ENCODE peak calls at places on chromosomes 11 and 22, in six cellular contexts. P, E, N, M, H and R are unnamed samples. For H3K36me3, the result is how much of the 10 kb centered on the place peaks cover.

GRCh38 chr22:44702479-44703219 is 645 bp downstream of the PRR5 start:
- DNase-seq in P (peak), E (no peak), N (peak), M (peak), H (peak), R (peak)

GRCh38 chr11:33654594-33654993 is 46.0 kb downstream of the C11orf91 start:
- DNase-seq in P (no peak), E (peak), N (no peak), M (no peak), H (no peak), R (no peak)

GRCh38 chr22:29867260-29867659 is 15.7 kb upstream of the MTMR3 start:
- DNase-seq in P (no peak), E (no peak), N (no peak), M (peak), H (no peak), R (no peak)

GRCh38 chr22:17597217-17597616 is 31.3 kb downstream of the ATP6V1E1 start:
- DNase-seq in P (no peak), E (no peak), N (no peak), M (no peak), H (no peak), R (no peak)

GRCh38 chr11:43830928-43831440 is 49.6 kb upstream of the ALKBH3 start:
- DNase-seq in P (no peak), E (no peak), N (peak), M (peak), H (no peak), R (peak)

GRCh38 chr11:27720277-27720830 is 20.1 kb upstream of the BDNF start:
- DNase-seq in P (peak), E (no peak), N (no peak), M (peak), H (peak), R (no peak)

GRCh38 chr22:17872491-17872890 is 98.2 kb upstream of the BID start:
- DNase-seq in P (peak), E (no peak), N (peak), M (no peak), H (no peak), R (peak)

GRCh38 chr22:23389271-23390071 is 190.6 kb downstream of the IGLL1 start:
- DNase-seq in P (no peak), E (no peak), N (no peak), M (no peak), H (no peak), R (no peak)

GRCh38 chr22:40312050-40312449 is 34.2 kb upstream of the ADSL start:
- DNase-seq in P (no peak), E (no peak), N (no peak), M (no peak), H (no peak), R (no peak)

GRCh38 chr11:58390551-58391063 is 16.1 kb downstream of the OR5B3 start:
- DNase-seq in P (no peak), E (no peak), N (no peak), M (no peak), H (no peak), R (no peak)

GRCh38 chr11:121661796-121662508 is 209.2 kb upstream of the SORL1-AS1 start:
- DNase-seq in P (no peak), E (no peak), N (no peak), M (no peak), H (no peak), R (no peak)

GRCh38 chr11:72924568-72925190 is 110.5 kb downstream of the ATG16L2 start:
- DNase-seq in P (no peak), E (no peak), N (peak), M (no peak), H (no peak), R (peak)

GRCh38 chr11:94641167-94641761 is 74.1 kb downstream of the PIWIL4 start:
- DNase-seq in P (no peak), E (peak), N (no peak), M (no peak), H (no peak), R (no peak)

GRCh38 chr11:111871693-111872161 is 346 bp upstream of the ALG9 start:
- DNase-seq in P (no peak), E (no peak), N (no peak), M (no peak), H (no peak), R (peak)

GRCh38 chr22:23249506-23250423 is 69.5 kb downstream of the BCR start:
- DNase-seq in P (no peak), E (no peak), N (no peak), M (no peak), H (no peak), R (no peak)

GRCh38 chr11:72751293-72752087 is 718 bp downstream of the ARAP1 start:
- DNase-seq in P (peak), E (no peak), N (no peak), M (no peak), H (no peak), R (no peak)

GRCh38 chr11:23206736-23207336 is 346.6 kb upstream of the CCDC179 start:
- DNase-seq in P (no peak), E (no peak), N (no peak), M (no peak), H (no peak), R (no peak)

GRCh38 chr11:125929445-125930075 is 16.3 kb upstream of the VSIG10L2 start:
- DNase-seq in P (no peak), E (no peak), N (no peak), M (no peak), H (no peak), R (no peak)

GRCh38 chr11:69298778-69299461 is 5.0 kb downstream of the MYEOV start:
- DNase-seq in P (no peak), E (no peak), N (peak), M (peak), H (no peak), R (no peak)

GRCh38 chr11:95074806-95075563 is 8.3 kb downstream of the SRSF8 start:
- DNase-seq in P (no peak), E (peak), N (peak), M (no peak), H (peak), R (peak)

GRCh38 chr22:24187731-24188644 is 6.7 kb downstream of the SUSD2 start:
- DNase-seq in P (no peak), E (no peak), N (no peak), M (no peak), H (no peak), R (no peak)

GRCh38 chr11:93080146-93080759 is 110.8 kb downstream of the MTNR1B start:
- DNase-seq in P (no peak), E (no peak), N (no peak), M (no peak), H (no peak), R (no peak)

GRCh38 chr11:11985016-11985715 is 23.3 kb downstream of the DKK3 start:
- DNase-seq in P (no peak), E (no peak), N (peak), M (no peak), H (no peak), R (no peak)

GRCh38 chr22:31106001-31106571 is 1.3 kb downstream of the SELENOM start:
- DNase-seq in P (no peak), E (no peak), N (peak), M (no peak), H (no peak), R (no peak)

GRCh38 chr11:445765-446588 is 4.1 kb upstream of the PTDSS2 start:
- DNase-seq in P (peak), E (no peak), N (no peak), M (no peak), H (no peak), R (peak)

GRCh38 chr11:46413755-46414465 is 22.3 kb upstream of the CHRM4 start:
- DNase-seq in P (no peak), E (no peak), N (no peak), M (no peak), H (no peak), R (peak)
- H3K36me3 ChIP-seq in P (under half), E (under half), N (under half), M (under half), H (under half), R (under half)

DNA sequence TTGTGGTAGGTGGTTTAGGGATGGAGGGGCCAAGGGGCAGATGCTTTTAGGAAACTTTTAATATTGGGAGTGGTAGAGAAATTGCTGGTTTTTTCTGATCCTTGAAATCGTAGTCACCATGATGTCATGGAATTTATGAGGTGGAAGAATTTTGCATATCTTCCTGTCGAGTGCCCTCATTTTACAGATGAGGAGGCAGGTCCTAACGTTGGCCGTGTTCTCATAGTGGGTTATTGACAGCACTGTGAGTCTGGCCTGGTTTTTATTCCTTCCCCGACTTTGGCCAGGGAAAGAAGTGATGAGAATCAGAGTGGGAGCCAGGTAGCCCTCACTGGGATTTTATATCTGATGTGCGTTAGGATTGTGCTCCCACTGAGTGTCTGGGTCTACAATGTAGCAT is 8.8 kb upstream of the PACS1 start:
- DNase-seq in P (no peak), E (no peak), N (no peak), M (no peak), H (no peak), R (no peak)
- H3K36me3 ChIP-seq in P (under half), E (half or more), N (half or more), M (half or more), H (under half), R (half or more)

GRCh38 chr11:105899776-105900175 is 122.3 kb downstream of the MSANTD4 start:
- DNase-seq in P (no peak), E (no peak), N (no peak), M (no peak), H (no peak), R (no peak)
- H3K36me3 ChIP-seq in P (under half), E (under half), N (under half), M (under half), H (under half), R (under half)

GRCh38 chr22:19434829-19435580 is 2.7 kb downstream of the MRPL40 start:
- DNase-seq in P (no peak), E (no peak), N (no peak), M (no peak), H (no peak), R (no peak)
- H3K36me3 ChIP-seq in P (under half), E (under half), N (under half), M (half or more), H (under half), R (under half)

GRCh38 chr11:46759196-46759595 is 40.2 kb downstream of the F2 start:
- DNase-seq in P (no peak), E (no peak), N (no peak), M (no peak), H (no peak), R (no peak)

GRCh38 chr11:46760429-46761128 is 41.6 kb downstream of the F2 start:
- DNase-seq in P (no peak), E (no peak), N (no peak), M (no peak), H (no peak), R (no peak)

GRCh38 chr11:46761807-46762206 is 42.8 kb downstream of the F2 start:
- DNase-seq in P (no peak), E (no peak), N (no peak), M (no peak), H (no peak), R (no peak)

GRCh38 chr11:46766656-46767055 is 47.6 kb downstream of the F2 start:
- DNase-seq in P (no peak), E (no peak), N (no peak), M (no peak), H (no peak), R (no peak)

DNA sequence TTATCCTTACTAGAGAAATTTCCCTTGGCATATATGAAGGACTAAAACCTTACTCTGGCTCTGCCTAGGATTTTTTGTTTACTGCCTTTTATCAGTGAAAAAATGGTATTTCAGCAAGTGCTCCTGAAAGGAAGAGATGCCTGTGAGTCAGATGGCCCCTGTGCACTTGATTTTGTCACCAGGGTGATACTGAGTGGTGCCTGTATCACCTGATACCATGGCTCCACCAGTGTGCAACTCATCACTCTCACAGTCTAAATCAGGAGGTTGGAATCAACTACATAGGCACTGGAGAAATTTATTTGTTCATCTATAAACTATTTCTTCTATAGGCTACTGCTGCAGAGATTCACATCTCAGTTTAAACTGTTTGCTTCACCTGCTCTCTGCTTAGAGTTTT is 43.2 kb downstream of the F2 start:
- DNase-seq in P (no peak), E (no peak), N (no peak), M (no peak), H (no peak), R (no peak)
- H3K36me3 ChIP-seq in P (under half), E (half or more), N (half or more), M (half or more), H (under half), R (under half)

DNA sequence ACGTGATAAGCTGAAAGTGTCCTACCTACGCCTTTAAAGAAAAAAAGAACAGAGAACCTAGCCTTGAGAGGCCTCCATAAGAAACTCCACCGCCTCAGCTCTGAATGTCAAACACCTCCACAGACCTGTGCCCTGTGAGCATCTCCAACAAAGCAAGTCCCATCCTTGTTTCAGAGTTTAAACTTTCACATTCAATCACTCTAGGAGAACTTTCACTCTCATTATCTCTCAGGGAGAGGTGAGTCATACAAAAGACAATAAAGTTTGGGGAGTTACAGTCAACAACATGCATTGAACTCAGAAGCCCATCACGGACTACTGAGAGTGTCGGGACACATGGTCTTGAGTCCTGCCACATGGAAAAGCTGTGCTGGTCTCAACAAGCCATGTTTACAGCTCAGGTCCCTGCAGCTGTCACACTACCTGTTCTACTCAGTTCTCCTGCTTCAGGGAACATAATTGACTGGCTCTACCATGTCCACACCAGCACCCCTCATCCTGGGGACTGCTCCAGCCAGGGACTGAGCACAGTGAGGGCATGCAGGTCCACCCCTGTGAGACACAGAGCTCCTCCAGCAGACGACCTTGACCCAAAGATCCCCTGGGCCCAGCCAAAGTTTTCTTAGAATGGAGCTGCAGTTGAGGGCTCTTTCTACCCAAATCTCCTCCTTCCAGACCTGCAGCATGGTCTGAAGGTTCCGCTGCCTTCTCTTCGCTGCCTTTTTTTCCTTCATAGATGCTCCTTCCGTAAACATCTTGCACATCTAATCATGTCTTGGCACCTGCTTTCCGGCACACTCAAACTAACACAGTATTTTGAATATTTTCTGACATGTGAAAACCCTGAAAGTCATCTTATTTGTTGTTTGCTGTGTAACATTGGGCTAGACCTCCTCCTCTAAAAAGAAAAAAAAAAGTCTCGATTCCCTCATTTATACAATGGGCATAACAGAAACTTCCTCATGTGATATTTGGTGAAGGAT is 114.9 kb downstream of the ETS1 start:
- DNase-seq in P (no peak), E (no peak), N (no peak), M (no peak), H (no peak), R (peak)
- H3K36me3 ChIP-seq in P (under half), E (under half), N (under half), M (half or more), H (under half), R (under half)

GRCh38 chr22:28792491-28793383 is 7.6 kb downstream of the XBP1 start:
- DNase-seq in P (no peak), E (no peak), N (no peak), M (no peak), H (no peak), R (no peak)

GRCh38 chr22:28795071-28795693 is 5.2 kb downstream of the XBP1 start:
- DNase-seq in P (no peak), E (no peak), N (no peak), M (no peak), H (no peak), R (no peak)

GRCh38 chr22:28791841-28792490 is 8.4 kb downstream of the XBP1 start:
- DNase-seq in P (no peak), E (no peak), N (no peak), M (no peak), H (no peak), R (no peak)

GRCh38 chr22:28795932-28796856 is 4.2 kb downstream of the XBP1 start:
- DNase-seq in P (no peak), E (no peak), N (no peak), M (no peak), H (no peak), R (no peak)

GRCh38 chr22:28793976-28794584 is 6.3 kb downstream of the XBP1 start:
- DNase-seq in P (no peak), E (no peak), N (no peak), M (no peak), H (no peak), R (no peak)
- H3K36me3 ChIP-seq in P (under half), E (half or more), N (half or more), M (half or more), H (under half), R (under half)

GRCh38 chr11:134242376-134242775 is 10.8 kb downstream of the THYN1 start:
- DNase-seq in P (peak), E (no peak), N (no peak), M (no peak), H (no peak), R (no peak)
- H3K36me3 ChIP-seq in P (under half), E (half or more), N (under half), M (under half), H (under half), R (under half)

GRCh38 chr11:129888451-129888850 is 6.9 kb downstream of the NFRKB start:
- DNase-seq in P (no peak), E (no peak), N (no peak), M (no peak), H (no peak), R (no peak)

GRCh38 chr11:129881570-129882170 is 13.7 kb downstream of the NFRKB start:
- DNase-seq in P (peak), E (no peak), N (peak), M (no peak), H (peak), R (peak)

GRCh38 chr11:129884581-129884980 is 10.8 kb downstream of the NFRKB start:
- DNase-seq in P (no peak), E (no peak), N (no peak), M (no peak), H (no peak), R (no peak)

GRCh38 chr11:129880311-129880710 is 15.1 kb downstream of the NFRKB start:
- DNase-seq in P (no peak), E (no peak), N (no peak), M (no peak), H (no peak), R (no peak)

GRCh38 chr11:129885381-129885780 is 10.0 kb downstream of the NFRKB start:
- DNase-seq in P (no peak), E (no peak), N (no peak), M (no peak), H (no peak), R (no peak)
- H3K36me3 ChIP-seq in P (under half), E (half or more), N (half or more), M (under half), H (under half), R (under half)